ENCODE peak calls at places on chromosomes 1 and 21, in seven cellular contexts. Q is K562, Y is astrocyte, U is right atrium auricular region, H is thoracic aorta, W is A549, M is fibroblast of lung. L is an unnamed sample.

GRCh38 chr1:181541947-181542346 is 58.6 kb downstream of the CACNA1E start:
- DNase-seq in Y (peak), H (no peak), M (peak), W (no peak), U (no peak), Q (peak), L (no peak)

GRCh38 chr1:62285440-62285839 is 33.8 kb downstream of the KANK4 start:
- DNase-seq in W (no peak), Y (no peak), M (no peak), U (no peak), Q (no peak), H (no peak), L (no peak)

GRCh38 chr1:180258290-180258689 is 28.2 kb downstream of the LHX4 start:
- DNase-seq in Q (no peak), W (no peak), H (no peak), M (no peak), U (no peak), Y (no peak), L (no peak)

GRCh38 chr1:215669806-215670485 is 102.8 kb downstream of the KCTD3 start:
- DNase-seq in W (no peak), M (no peak), Y (peak), Q (no peak), H (no peak), U (no peak), L (no peak)

GRCh38 chr1:75796376-75797272 is at the start of gene MSH4:
- DNase-seq in Q (peak), U (no peak), Y (no peak), M (no peak), H (no peak), W (no peak), L (no peak)

GRCh38 chr1:31064685-31065309 is 720 bp downstream of the PUM1 start:
- DNase-seq in H (no peak), U (peak), Y (peak), W (peak), M (peak), Q (peak), L (peak)

GRCh38 chr1:227941509-227942020 is 6.2 kb downstream of the WNT9A start:
- DNase-seq in W (no peak), M (no peak), Y (no peak), H (no peak), Q (peak), U (no peak), L (no peak)

GRCh38 chr1:39776400-39776713 is 5.2 kb upstream of the OXCT2 start:
- DNase-seq in W (no peak), M (no peak), H (no peak), U (no peak), Q (no peak), Y (no peak), L (no peak)

GRCh38 chr1:196059210-196059609 is 549.0 kb downstream of the KCNT2 start:
- DNase-seq in W (no peak), Q (peak), H (no peak), M (no peak), U (no peak), Y (no peak), L (no peak)

GRCh38 chr1:36384542-36385409 is 948 bp downstream of the STK40 start:
- DNase-seq in U (no peak), Q (peak), M (peak), Y (no peak), W (no peak), H (no peak), L (peak)

GRCh38 chr21:46115441-46116188 is 17.7 kb downstream of the COL6A2 start:
- DNase-seq in U (no peak), Q (no peak), Y (no peak), M (no peak), H (no peak), W (no peak), L (no peak)

GRCh38 chr1:201183209-201183608 is 7.4 kb upstream of the IGFN1 start:
- DNase-seq in Q (no peak), H (no peak), U (no peak), W (no peak), M (no peak), Y (no peak), L (no peak)

GRCh38 chr1:119541389-119541788 is 34.4 kb downstream of the HSD3B1 start:
- DNase-seq in Y (no peak), M (no peak), U (no peak), H (no peak), Q (no peak), W (no peak), L (no peak)

GRCh38 chr1:219913005-219913404 is 15.4 kb downstream of the SLC30A10 start:
- DNase-seq in W (no peak), U (no peak), Y (no peak), H (no peak), M (no peak), Q (no peak), L (no peak)

GRCh38 chr21:33231526-33231925 is 1.8 kb downstream of the IFNAR2 start:
- DNase-seq in M (no peak), Q (no peak), U (no peak), W (no peak), H (no peak), Y (no peak), L (no peak)

GRCh38 chr1:24441996-24442668 is 26.5 kb downstream of the NIPAL3 start:
- DNase-seq in Y (no peak), W (no peak), U (no peak), H (no peak), M (no peak), Q (no peak), L (no peak)

GRCh38 chr1:53601031-53601745 is 137.8 kb downstream of the GLIS1 start:
- DNase-seq in U (no peak), M (no peak), Y (no peak), H (no peak), Q (no peak), W (no peak), L (no peak)

GRCh38 chr21:14215971-14216621 is at the start of gene RBM11:
- DNase-seq in H (no peak), U (peak), M (peak), Y (no peak), Q (peak), W (peak), L (peak)

GRCh38 chr1:33866286-33866685 is 2.4 kb downstream of the HMGB4 start:
- DNase-seq in U (no peak), W (no peak), Y (peak), Q (no peak), H (no peak), M (no peak), L (no peak)

GRCh38 chr21:42021751-42022430 is 11.7 kb upstream of the ZBTB21 start:
- DNase-seq in Y (no peak), M (no peak), W (no peak), U (no peak), Q (no peak), H (no peak), L (no peak)

GRCh38 chr1:2340086-2340917 is 51.1 kb downstream of the MORN1 start:
- DNase-seq in W (no peak), M (no peak), U (no peak), Y (no peak), H (no peak), Q (no peak), L (no peak)

GRCh38 chr1:209207701-209208286 is 375.7 kb upstream of the CAMK1G start:
- DNase-seq in U (peak), Y (peak), H (no peak), M (peak), Q (peak), W (peak), L (no peak)

GRCh38 chr1:63718464-63719075 is 55.2 kb upstream of the ROR1 start:
- DNase-seq in U (peak), Y (no peak), Q (no peak), M (no peak), W (no peak), H (no peak), L (no peak)

DNA sequence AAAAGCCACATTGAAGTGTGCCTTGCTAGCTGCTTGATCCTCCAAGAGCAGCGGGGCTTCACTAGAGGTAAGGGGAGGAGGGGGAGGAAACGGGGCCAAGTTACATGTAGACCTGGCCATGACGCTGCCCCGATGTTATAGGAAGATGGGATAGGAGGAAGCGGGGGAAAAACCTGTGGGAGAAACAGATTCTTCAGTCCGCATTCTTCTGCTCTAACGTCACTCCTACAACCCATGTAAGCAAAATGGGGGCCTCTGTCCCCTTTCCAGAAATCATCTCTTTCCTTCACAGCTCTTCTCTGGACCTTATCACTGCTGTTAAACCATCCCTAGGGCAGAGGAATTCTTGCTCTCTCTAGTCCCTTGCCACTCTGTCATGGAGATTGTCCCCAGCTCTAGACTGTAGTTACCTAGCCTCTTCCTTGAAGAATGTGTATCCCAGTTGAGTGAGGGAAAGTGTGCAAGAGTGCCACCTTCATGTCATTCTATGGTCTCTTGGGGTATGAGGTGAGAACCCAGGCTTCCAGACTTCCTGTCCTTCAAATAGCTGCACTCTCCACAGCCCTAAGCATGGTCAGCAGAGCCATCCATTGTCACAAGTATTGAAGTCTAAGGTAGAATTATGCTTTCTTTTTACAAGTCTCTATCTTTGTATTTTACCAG is 11.4 kb downstream of the PLEKHO1 start:
- DNase-seq in M (no peak), W (no peak), Q (no peak), H (no peak), U (no peak), Y (peak), L (no peak)
- H3K27ac ChIP-seq in M (peak), W (no peak), Q (peak), H (peak), U (peak), Y (peak), L (peak)

GRCh38 chr1:93025572-93025971 is 53.5 kb upstream of the MTF2 start:
- DNase-seq in H (no peak), M (no peak), W (no peak), Y (peak), U (no peak), Q (peak), L (no peak)
- H3K4me3 ChIP-seq in H (no peak), M (no peak), W (no peak), Y (no peak), U (no peak), Q (no peak), L (no peak)

GRCh38 chr1:161728376-161729226 is 7.3 kb downstream of the FCRLB start:
- DNase-seq in Q (no peak), W (no peak), U (no peak), H (no peak), M (no peak), Y (no peak), L (no peak)

GRCh38 chr1:161732319-161732718 is 11.0 kb downstream of the FCRLB start:
- DNase-seq in U (no peak), M (no peak), H (no peak), Y (no peak), Q (no peak), W (no peak), L (no peak)

GRCh38 chr1:161730050-161730564 is 8.8 kb downstream of the FCRLB start:
- DNase-seq in U (no peak), W (no peak), H (no peak), Q (peak), Y (peak), M (no peak), L (no peak)

GRCh38 chr1:161733526-161733925 is 12.2 kb downstream of the FCRLB start:
- DNase-seq in W (no peak), Y (peak), M (peak), Q (no peak), H (no peak), U (no peak), L (no peak)

GRCh38 chr1:161731241-161731640 is 9.9 kb downstream of the FCRLB start:
- DNase-seq in Y (no peak), U (no peak), M (no peak), H (no peak), Q (no peak), W (no peak), L (no peak)
- TF ChIP-seq CTCF in Y (no peak), U (no peak), M (no peak), H (no peak), Q (no peak), W (no peak), L (no peak)

GRCh38 chr1:224271106-224271505 is 58.9 kb downstream of the NVL start:
- DNase-seq in Y (no peak), Q (no peak), M (no peak), H (no peak), U (no peak), W (no peak), L (no peak)
- H3K27ac ChIP-seq in Y (no peak), Q (no peak), M (no peak), H (no peak), U (no peak), W (no peak), L (no peak)

DNA sequence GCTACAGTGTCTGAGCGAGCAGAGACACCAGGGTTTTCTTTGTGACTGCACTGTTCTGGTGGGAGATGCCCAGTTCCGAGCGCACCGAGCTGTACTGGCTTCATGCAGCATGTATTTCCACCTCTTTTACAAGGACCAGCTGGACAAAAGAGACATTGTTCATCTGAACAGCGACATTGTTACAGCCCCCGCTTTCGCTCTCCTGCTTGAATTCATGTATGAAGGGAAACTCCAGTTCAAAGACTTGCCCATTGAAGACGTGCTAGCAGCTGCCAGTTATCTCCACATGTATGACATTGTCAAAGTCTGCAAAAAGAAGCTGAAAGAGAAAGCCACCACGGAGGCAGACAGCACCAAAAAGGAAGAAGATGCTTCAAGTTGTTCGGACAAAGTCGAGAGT is 2.7 kb downstream of the ZBTB18 start:
- DNase-seq in M (no peak), U (no peak), W (no peak), H (no peak), Q (no peak), Y (no peak), L (no peak)
- H3K4me3 ChIP-seq in M (no peak), U (no peak), W (no peak), H (no peak), Q (no peak), Y (peak), L (no peak)

L was measured in gastrocnemius medialis.